ENCODE peak calls at places on chromosomes 11 and 22, in eight cellular contexts. A is GM23338, K is transverse colon, J is endodermal cell, P is right lobe of liver, L is tibial nerve, T is upper lobe of right lung, Z is cardiac muscle cell. G is an unnamed sample.

GRCh38 chr22:44098021-44098739 is 74.1 kb downstream of the PARVB start:
- DNase-seq in T (peak; percentile 23), Z (peak; percentile 2), A (no peak), J (no peak), P (peak; percentile 44), K (no peak), L (no peak), G (no peak)

GRCh38 chr11:61611309-61611708 is 30.4 kb upstream of the SYT7 start:
- DNase-seq in T (no peak), Z (no peak), A (no peak), P (no peak), L (no peak), K (no peak), J (no peak), G (no peak)

GRCh38 chr11:110582728-110583432 is 129.4 kb downstream of the ARHGAP20 start:
- DNase-seq in T (no peak), Z (no peak), L (no peak), A (no peak), K (no peak), P (no peak), J (no peak), G (no peak)

GRCh38 chr11:91763331-91763730 is 461.3 kb upstream of the FAT3 start:
- DNase-seq in J (no peak), K (no peak), T (no peak), P (no peak), L (no peak), A (no peak), Z (no peak), G (no peak)

GRCh38 chr11:940496-941135 is 14.9 kb downstream of the AP2A2 start:
- DNase-seq in A (no peak), P (no peak), J (no peak), K (no peak), T (no peak), L (no peak), Z (no peak), G (no peak)

GRCh38 chr22:39317084-39317755 is 2.2 kb downstream of the RPL3 start:
- DNase-seq in Z (no peak), A (no peak), J (peak; percentile 58), L (no peak), T (no peak), P (no peak), K (peak; percentile 60), G (peak; percentile 55)

GRCh38 chr11:3880724-3881123 is 25.3 kb downstream of the STIM1 start:
- DNase-seq in J (no peak), L (no peak), A (no peak), Z (no peak), P (no peak), K (no peak), T (no peak), G (no peak)

GRCh38 chr11:117230981-117231636 is 764 bp downstream of the PCSK7 start:
- DNase-seq in J (no peak), T (no peak), A (peak; percentile 9), K (peak; percentile 67), P (no peak), Z (no peak), L (no peak), G (no peak)

GRCh38 chr11:61587951-61588695 is 7.2 kb upstream of the SYT7 start:
- DNase-seq in Z (no peak), T (peak; percentile 86), K (peak; percentile 81), L (peak; percentile 16), J (peak; percentile 96), A (peak; percentile 85), P (no peak), G (peak; percentile 50)

GRCh38 chr11:111846640-111847039 is 24.7 kb downstream of the ALG9 start:
- DNase-seq in Z (peak; percentile 75), J (peak; percentile 46), A (no peak), T (no peak), K (no peak), P (no peak), L (no peak), G (peak; percentile 62)

GRCh38 chr11:119889111-119889510 is 160.1 kb upstream of the NECTIN1 start:
- DNase-seq in K (no peak), L (no peak), T (peak; percentile 31), J (no peak), A (no peak), Z (no peak), P (no peak), G (no peak)

GRCh38 chr11:119890466-119890865 is 161.5 kb upstream of the NECTIN1 start:
- DNase-seq in Z (no peak), T (peak; percentile 30), P (no peak), A (no peak), K (no peak), L (no peak), J (no peak), G (no peak)

GRCh38 chr11:119889728-119890280 is 160.8 kb upstream of the NECTIN1 start:
- DNase-seq in J (no peak), K (no peak), P (no peak), L (no peak), Z (no peak), A (no peak), T (peak; percentile 21), G (no peak)

GRCh38 chr11:119892311-119892808 is 163.4 kb upstream of the NECTIN1 start:
- DNase-seq in P (no peak), T (no peak), Z (no peak), A (no peak), J (no peak), L (no peak), K (no peak), G (no peak)

DNA sequence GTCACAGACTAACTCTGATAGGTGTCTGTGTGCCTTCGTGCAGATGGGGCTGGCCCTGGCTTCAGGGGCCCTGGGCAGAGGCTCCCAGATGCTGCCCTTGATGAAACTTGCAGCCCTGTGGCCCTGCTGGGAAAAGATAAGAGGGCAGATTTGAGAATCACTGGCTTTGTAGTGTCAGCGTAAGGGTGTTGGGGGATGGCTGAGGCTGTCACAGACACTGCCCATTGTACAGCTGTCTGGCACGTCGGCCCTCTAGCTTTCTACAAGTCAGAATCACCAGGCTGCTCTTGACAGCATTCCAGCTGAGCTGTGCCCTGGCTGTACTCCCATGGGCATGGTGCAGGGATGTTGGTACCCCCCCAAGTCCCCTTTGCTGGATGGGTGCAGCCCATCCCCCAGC is 162.4 kb upstream of the NECTIN1 start:
- DNase-seq in Z (no peak), L (no peak), P (no peak), A (no peak), T (no peak), K (no peak), J (peak; percentile 57), G (no peak)
- TF ChIP-seq CTCF in Z (no peak), L (no peak), P (no peak), A (no peak), T (no peak), K (no peak), J (no peak), G (no peak)

DNA sequence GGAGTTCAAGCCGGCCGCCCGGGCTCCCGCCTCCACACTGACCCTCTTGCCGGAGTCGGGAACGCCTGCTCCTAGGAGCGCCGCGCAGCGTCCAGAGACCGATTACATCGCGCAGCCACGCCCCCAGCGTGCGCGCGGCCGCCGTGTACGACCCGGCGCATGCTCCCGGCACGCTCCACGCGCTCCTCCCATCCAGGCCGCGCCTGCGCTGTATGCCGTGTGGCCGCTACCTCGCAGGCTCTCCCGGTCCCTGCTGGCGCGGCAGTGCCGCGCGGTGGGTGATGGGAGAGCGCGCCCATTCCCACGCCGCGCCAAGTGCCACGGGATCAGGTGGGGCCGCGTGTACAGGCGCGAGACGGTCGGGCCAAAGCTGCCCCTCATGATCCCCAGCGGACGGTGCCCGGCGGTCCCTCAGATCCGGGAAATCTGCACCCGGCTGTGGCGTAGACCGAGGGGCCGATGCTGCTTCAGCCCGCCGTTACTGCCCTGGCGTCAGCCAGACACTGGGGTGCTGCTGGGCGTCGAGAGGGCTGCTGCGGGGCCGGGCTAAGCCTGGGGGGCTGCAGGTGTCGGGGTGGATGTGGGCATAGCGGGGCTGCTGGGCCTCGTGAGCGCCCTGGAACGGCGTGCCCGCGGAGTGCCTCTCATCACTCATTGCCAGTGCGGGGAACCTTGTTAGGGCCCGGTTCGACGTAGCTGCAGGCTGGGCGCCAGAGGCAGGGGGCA is at the start of the genes GNB1L and RTL10:
- DNase-seq in K (peak; percentile 98), Z (peak; percentile 98), P (peak; percentile 98), T (peak; percentile 99), J (peak; percentile 98), A (peak; percentile 98), L (peak; percentile 90), G (peak; percentile 96)
- TF ChIP-seq CTCF in K (no peak), Z (peak; percentile 14), P (no peak), T (no peak), J (no peak), A (no peak), L (no peak), G (no peak)

GRCh38 chr11:20399498-20399897 is 12.0 kb downstream of the PRMT3 start:
- DNase-seq in T (no peak), A (no peak), Z (no peak), J (no peak), K (no peak), L (no peak), P (no peak), G (no peak)

GRCh38 chr11:20403059-20403458 is 15.5 kb downstream of the PRMT3 start:
- DNase-seq in Z (no peak), A (no peak), L (no peak), K (no peak), P (no peak), T (no peak), J (no peak), G (no peak)

DNA sequence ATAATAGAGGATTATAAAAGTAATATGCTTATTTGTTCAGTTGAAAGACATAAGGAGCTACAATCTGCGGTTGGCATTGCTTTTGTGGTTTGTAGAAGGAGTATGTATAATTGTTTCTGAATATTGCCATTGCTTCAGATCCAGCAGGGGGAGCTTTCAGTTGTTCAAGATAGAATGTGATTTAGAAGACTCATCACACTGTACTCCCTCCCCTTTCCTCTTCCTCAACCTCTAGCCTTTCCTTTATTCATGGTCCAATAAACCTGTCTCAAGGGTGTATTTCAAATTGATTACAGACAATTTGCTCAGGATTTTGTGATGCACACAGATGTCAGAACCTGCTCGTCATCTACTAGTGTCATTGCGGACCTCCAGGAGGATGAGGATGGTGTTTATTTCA is 9.8 kb downstream of the PRMT3 start:
- DNase-seq in K (no peak), P (no peak), T (no peak), L (no peak), J (no peak), A (peak; percentile 71), Z (peak; percentile 73), G (peak; percentile 53)
- TF ChIP-seq CTCF in K (peak; percentile 32), P (peak; percentile 58), T (peak; percentile 55), L (peak; percentile 43), J (peak; percentile 82), A (peak; percentile 70), Z (peak; percentile 70), G (peak; percentile 39)

GRCh38 chr22:35306350-35306967 is 6.8 kb downstream of the TOM1 start:
- DNase-seq in Z (no peak), A (no peak), L (no peak), J (no peak), K (no peak), P (no peak), T (peak; percentile 19), G (no peak)

GRCh38 chr22:35301370-35301874 is 1.7 kb downstream of the TOM1 start:
- DNase-seq in Z (peak; percentile 99), J (no peak), K (peak; percentile 39), T (peak; percentile 84), A (peak; percentile 31), L (peak; percentile 18), P (peak; percentile 80), G (peak; percentile 95)

GRCh38 chr22:35299717-35300497 is at the start of gene TOM1:
- DNase-seq in L (peak; percentile 99), P (peak; percentile 98), A (peak; percentile 99), Z (peak; percentile 99), K (peak; percentile 98), T (peak; percentile 99), J (peak; percentile 99), G (peak; percentile 99)

GRCh38 chr22:35305525-35306070 is 5.9 kb downstream of the TOM1 start:
- DNase-seq in K (no peak), P (no peak), A (no peak), J (no peak), L (no peak), T (no peak), Z (no peak), G (no peak)

GRCh38 chr22:35303029-35303624 is 3.4 kb downstream of the TOM1 start:
- DNase-seq in A (no peak), P (no peak), L (no peak), Z (no peak), T (no peak), K (no peak), J (no peak), G (no peak)
- TF ChIP-seq CTCF in A (no peak), P (no peak), L (no peak), Z (no peak), T (no peak), K (no peak), J (no peak), G (no peak)

G was measured in MCF 10A.